ENCODE peak calls at places on chromosomes 4 and X, in five cellular contexts. Y, P, D, Z and S are unnamed samples.

GRCh38 chr4:65669008-65669971 is 999 bp downstream of the EPHA5 start:
- DNase-seq in Y (no peak), P (peak; percentile 8), D (no peak), Z (no peak), S (peak; percentile 84)

GRCh38 chrX:10085223-10085622 is 71.6 kb upstream of the CLCN4 start:
- DNase-seq in Y (no peak), P (no peak), D (no peak), Z (no peak), S (no peak)

GRCh38 chrX:85851418-85851817 is 195.9 kb downstream of the CHM start:
- DNase-seq in Y (no peak), P (peak; percentile 7), D (no peak), Z (no peak), S (no peak)

GRCh38 chr4:109665783-109666455 is 37.3 kb downstream of the CASP6 start:
- DNase-seq in Y (no peak), P (no peak), D (no peak), Z (no peak), S (no peak)

GRCh38 chr4:7699040-7699439 is 240.6 kb downstream of the AFAP1 start:
- DNase-seq in Y (no peak), P (peak; percentile 91), D (peak; percentile 69), Z (no peak), S (peak; percentile 97)

GRCh38 chrX:139026406-139027200 is 315.1 kb upstream of the FGF13 start:
- DNase-seq in Y (no peak), P (peak; percentile 5), D (no peak), Z (no peak), S (no peak)

GRCh38 chrX:22122510-22122909 is 90.4 kb downstream of the PHEX start:
- DNase-seq in Y (no peak), P (peak; percentile 53), D (peak; percentile 38), Z (no peak), S (peak; percentile 73)

GRCh38 chr4:101584306-101584705 is 206.2 kb upstream of the BANK1 start:
- DNase-seq in Y (no peak), P (no peak), D (no peak), Z (no peak), S (no peak)

GRCh38 chr4:77187231-77187630 is 30.2 kb downstream of the CCNG2 start:
- DNase-seq in Y (no peak), P (no peak), D (no peak), Z (no peak), S (no peak)

GRCh38 chr4:40173470-40173875 is 23.4 kb upstream of the RHOH start:
- DNase-seq in Y (no peak), P (no peak), D (no peak), Z (no peak), S (no peak)

GRCh38 chrX:133373366-133374079 is 41.8 kb downstream of the GPC4 start:
- DNase-seq in Y (no peak), P (no peak), D (no peak), Z (no peak), S (no peak)

GRCh38 chr4:153409412-153409811 is 56.7 kb upstream of the TMEM131L start:
- DNase-seq in Y (no peak), P (peak; percentile 80), D (no peak), Z (no peak), S (no peak)

GRCh38 chr4:138111462-138112000 is 130.6 kb downstream of the SLC7A11 start:
- DNase-seq in Y (no peak), P (no peak), D (no peak), Z (no peak), S (no peak)

GRCh38 chr4:138977525-138977924 is 38.1 kb upstream of the NOCT start:
- DNase-seq in Y (no peak), P (no peak), D (no peak), Z (no peak), S (no peak)

GRCh38 chr4:119026662-119027444 is 108.8 kb upstream of the MYOZ2 start:
- DNase-seq in Y (no peak), P (peak; percentile 71), D (peak; percentile 53), Z (no peak), S (no peak)

GRCh38 chrX:63754141-63754859 is 30.7 kb downstream of the ARHGEF9 start:
- DNase-seq in Y (no peak), P (no peak), D (no peak), Z (peak; percentile 11), S (peak; percentile 44)

GRCh38 chr4:52135166-52135565 is 84.1 kb downstream of the SPATA18 start:
- DNase-seq in Y (no peak), P (no peak), D (no peak), Z (no peak), S (no peak)

GRCh38 chrX:3815896-3816664 is 102.6 kb upstream of the PRKX start:
- DNase-seq in Y (peak; percentile 29), P (peak; percentile 14), D (peak; percentile 55), Z (no peak), S (peak; percentile 71)

GRCh38 chr4:1842993-1843448 is 12.9 kb downstream of the LETM1 start:
- DNase-seq in Y (no peak), P (peak; percentile 92), D (no peak), Z (no peak), S (peak; percentile 98)

GRCh38 chr4:112881842-112882241 is 167.6 kb upstream of the ANK2 start:
- DNase-seq in Y (no peak), P (peak; percentile 25), D (no peak), Z (no peak), S (no peak)